ENCODE peak calls at places on chromosomes 16 and 17, in five cellular contexts. Y is AML-193, T is A172, L is GM23338, Z is osteocyte. B is an unnamed sample.

GRCh38 chr17:65249774-65250173 is 112.6 kb downstream of the RGS9 start:
- DNase-seq in Z (no peak), T (no peak), L (no peak), Y (no peak), B (no peak)

GRCh38 chr17:50920891-50921595 is 54.9 kb upstream of the TOB1 start:
- DNase-seq in L (no peak), Y (no peak), T (no peak), Z (no peak), B (peak; percentile 63)

GRCh38 chr17:17104036-17104435 is 61.8 kb downstream of the MPRIP start:
- DNase-seq in T (no peak), Z (no peak), Y (no peak), L (no peak), B (no peak)

GRCh38 chr16:7364054-7364407 is 31.4 kb downstream of the RBFOX1 start:
- DNase-seq in Z (no peak), Y (no peak), L (no peak), T (no peak), B (peak; percentile 73)

GRCh38 chr17:61837175-61838051 is 25.9 kb downstream of the BRIP1 start:
- DNase-seq in Z (no peak), Y (peak; percentile 79), T (peak; percentile 62), L (peak; percentile 83), B (peak; percentile 84)

GRCh38 chr17:34452769-34453168 is 89.7 kb upstream of the CCL1 start:
- DNase-seq in Z (no peak), T (no peak), L (no peak), Y (no peak), B (no peak)

GRCh38 chr17:58278661-58279015 is 2.1 kb downstream of the MPO start:
- DNase-seq in T (no peak), Z (peak; percentile 83), L (no peak), Y (no peak), B (no peak)

GRCh38 chr16:77736879-77737278 is 14.6 kb downstream of the NUDT7 start:
- DNase-seq in Y (peak; percentile 2), Z (no peak), L (no peak), T (no peak), B (no peak)

GRCh38 chr16:79847569-79847968 is 247.0 kb upstream of the MAF start:
- DNase-seq in T (no peak), Z (no peak), Y (no peak), L (no peak), B (no peak)

GRCh38 chr16:17246974-17247718 is 223.6 kb downstream of the XYLT1 start:
- DNase-seq in Y (no peak), L (no peak), Z (no peak), T (no peak), B (no peak)

GRCh38 chr17:80441133-80441578 is 26.2 kb downstream of the ENDOV start:
- DNase-seq in L (peak; percentile 89), T (peak; percentile 16), Y (no peak), Z (peak; percentile 90), B (peak; percentile 65)

GRCh38 chr17:6454495-6455320 is 10.5 kb downstream of the PIMREG start:
- DNase-seq in L (peak; percentile 70), Z (no peak), Y (no peak), T (no peak), B (no peak)